ENCODE peak calls at places on chromosomes 13 and 19, in five cellular contexts. One of them, this sample, is unnamed.

GRCh38 chr13:114194853-114195252 is 15.8 kb downstream of the CFAP97D2 start:
- DNase-seq in PC-9: no peak
- DNase-seq in T1000: no peak
- DNase-seq in NCI-H1105 treated with DMSO at 0.1 percent for 48 hours: no peak
- DNase-seq in AG09309: no peak
- DNase-seq in this sample: no peak

GRCh38 chr13:110421061-110421460 is 114.0 kb downstream of the COL4A2 start:
- DNase-seq in AG09309: no peak
- DNase-seq in NCI-H1105 treated with DMSO at 0.1 percent for 48 hours: no peak
- DNase-seq in T1000: no peak
- DNase-seq in PC-9: no peak
- DNase-seq in this sample: no peak

GRCh38 chr13:48160879-48161278 is 66.0 kb upstream of the MED4 start:
- DNase-seq in AG09309: peak; percentile 8
- DNase-seq in NCI-H1105 treated with DMSO at 0.1 percent for 48 hours: no peak
- DNase-seq in PC-9: no peak
- DNase-seq in T1000: no peak
- DNase-seq in this sample: peak; percentile 53

GRCh38 chr19:4951671-4952070 is 17.2 kb upstream of the KDM4B start:
- DNase-seq in AG09309: no peak
- DNase-seq in T1000: no peak
- DNase-seq in NCI-H1105 treated with DMSO at 0.1 percent for 48 hours: no peak
- DNase-seq in PC-9: no peak
- DNase-seq in this sample: no peak

GRCh38 chr13:51453308-51453958 is 597 bp upstream of the INTS6 start:
- DNase-seq in NCI-H1105 treated with DMSO at 0.1 percent for 48 hours: peak; percentile 59
- DNase-seq in AG09309: no peak
- DNase-seq in PC-9: no peak
- DNase-seq in T1000: no peak
- DNase-seq in this sample: peak; percentile 88

GRCh38 chr13:99341969-99342722 is 34.9 kb upstream of the GPR183 start:
- DNase-seq in T1000: no peak
- DNase-seq in AG09309: no peak
- DNase-seq in NCI-H1105 treated with DMSO at 0.1 percent for 48 hours: no peak
- DNase-seq in PC-9: no peak
- DNase-seq in this sample: no peak

GRCh38 chr19:52600639-52601024 is 30.5 kb downstream of the ZNF701 start:
- DNase-seq in NCI-H1105 treated with DMSO at 0.1 percent for 48 hours: peak; percentile 46
- DNase-seq in AG09309: no peak
- DNase-seq in T1000: no peak
- DNase-seq in PC-9: no peak
- DNase-seq in this sample: no peak

GRCh38 chr19:51091895-51092873 is 9.5 kb upstream of the KLK14 start:
- DNase-seq in PC-9: no peak
- DNase-seq in AG09309: no peak
- DNase-seq in T1000: no peak
- DNase-seq in NCI-H1105 treated with DMSO at 0.1 percent for 48 hours: no peak
- DNase-seq in this sample: no peak

GRCh38 chr19:6503407-6504201 is 1.5 kb upstream of the TUBB4A start:
- DNase-seq in PC-9: no peak
- DNase-seq in AG09309: no peak
- DNase-seq in NCI-H1105 treated with DMSO at 0.1 percent for 48 hours: no peak
- DNase-seq in T1000: no peak
- DNase-seq in this sample: peak; percentile 31

GRCh38 chr19:2770055-2771013 is 12.7 kb downstream of the SGTA start:
- DNase-seq in PC-9: no peak
- DNase-seq in AG09309: no peak
- DNase-seq in NCI-H1105 treated with DMSO at 0.1 percent for 48 hours: no peak
- DNase-seq in T1000: no peak
- DNase-seq in this sample: peak; percentile 65

GRCh38 chr13:77519808-77520207 is 15.7 kb upstream of the SCEL start:
- DNase-seq in T1000: no peak
- DNase-seq in NCI-H1105 treated with DMSO at 0.1 percent for 48 hours: no peak
- DNase-seq in AG09309: no peak
- DNase-seq in PC-9: no peak
- DNase-seq in this sample: no peak

GRCh38 chr19:4624733-4625362 is 14.5 kb upstream of the TNFAIP8L1 start:
- DNase-seq in PC-9: no peak
- DNase-seq in T1000: no peak
- DNase-seq in NCI-H1105 treated with DMSO at 0.1 percent for 48 hours: peak; percentile 26
- DNase-seq in AG09309: no peak
- DNase-seq in this sample: no peak

GRCh38 chr13:65911546-65912193 is 1318.5 kb downstream of the PCDH9 start:
- DNase-seq in T1000: no peak
- DNase-seq in NCI-H1105 treated with DMSO at 0.1 percent for 48 hours: no peak
- DNase-seq in PC-9: no peak
- DNase-seq in AG09309: peak; percentile 3
- DNase-seq in this sample: no peak

GRCh38 chr19:29680447-29680846 is 15.2 kb downstream of the PLEKHF1 start:
- DNase-seq in AG09309: no peak
- DNase-seq in PC-9: no peak
- DNase-seq in T1000: no peak
- DNase-seq in NCI-H1105 treated with DMSO at 0.1 percent for 48 hours: no peak
- DNase-seq in this sample: peak; percentile 53

GRCh38 chr19:511101-511841 is 4.0 kb downstream of the TPGS1 start:
- DNase-seq in NCI-H1105 treated with DMSO at 0.1 percent for 48 hours: peak; percentile 99
- DNase-seq in T1000: no peak
- DNase-seq in AG09309: no peak
- DNase-seq in PC-9: no peak
- DNase-seq in this sample: no peak

GRCh38 chr19:53849237-53849676 is 18.4 kb upstream of the MYADM start:
- DNase-seq in PC-9: no peak
- DNase-seq in NCI-H1105 treated with DMSO at 0.1 percent for 48 hours: no peak
- DNase-seq in AG09309: peak; percentile 68
- DNase-seq in T1000: no peak
- DNase-seq in this sample: no peak

GRCh38 chr19:4334929-4335833 is 3.4 kb downstream of the STAP2 start:
- DNase-seq in T1000: no peak
- DNase-seq in PC-9: no peak
- DNase-seq in NCI-H1105 treated with DMSO at 0.1 percent for 48 hours: no peak
- DNase-seq in AG09309: no peak
- DNase-seq in this sample: no peak

GRCh38 chr13:39952244-39953233 is 297.1 kb downstream of the COG6 start:
- DNase-seq in AG09309: no peak
- DNase-seq in T1000: no peak
- DNase-seq in PC-9: no peak
- DNase-seq in NCI-H1105 treated with DMSO at 0.1 percent for 48 hours: peak; percentile 22
- DNase-seq in this sample: no peak

GRCh38 chr19:52648336-52648990 is 10.3 kb upstream of the ZNF83 start:
- DNase-seq in AG09309: no peak
- DNase-seq in T1000: no peak
- DNase-seq in NCI-H1105 treated with DMSO at 0.1 percent for 48 hours: no peak
- DNase-seq in PC-9: no peak
- DNase-seq in this sample: no peak

GRCh38 chr13:41079725-41080124 is 18.4 kb downstream of the WBP4 start:
- DNase-seq in PC-9: no peak
- DNase-seq in T1000: no peak
- DNase-seq in AG09309: no peak
- DNase-seq in NCI-H1105 treated with DMSO at 0.1 percent for 48 hours: no peak
- DNase-seq in this sample: no peak

GRCh38 chr13:42892760-42893159 is 99.3 kb downstream of the EPSTI1 start:
- DNase-seq in AG09309: peak; percentile 10
- DNase-seq in NCI-H1105 treated with DMSO at 0.1 percent for 48 hours: no peak
- DNase-seq in PC-9: peak; percentile 40
- DNase-seq in T1000: no peak
- DNase-seq in this sample: no peak

GRCh38 chr19:4647676-4648644 is 8.6 kb downstream of the TNFAIP8L1 start:
- DNase-seq in NCI-H1105 treated with DMSO at 0.1 percent for 48 hours: no peak
- DNase-seq in AG09309: no peak
- DNase-seq in PC-9: no peak
- DNase-seq in T1000: no peak
- DNase-seq in this sample: peak; percentile 74

GRCh38 chr19:33720155-33720493 is 76.5 kb upstream of the KCTD15 start:
- DNase-seq in AG09309: no peak
- DNase-seq in PC-9: no peak
- DNase-seq in NCI-H1105 treated with DMSO at 0.1 percent for 48 hours: no peak
- DNase-seq in T1000: no peak
- DNase-seq in this sample: no peak

GRCh38 chr13:92727118-92727517 is 499.5 kb upstream of the GPC6 start:
- DNase-seq in T1000: no peak
- DNase-seq in PC-9: no peak
- DNase-seq in NCI-H1105 treated with DMSO at 0.1 percent for 48 hours: no peak
- DNase-seq in AG09309: no peak
- DNase-seq in this sample: no peak

GRCh38 chr13:27170521-27171243 is 929 bp downstream of the USP12 start:
- DNase-seq in AG09309: no peak
- DNase-seq in NCI-H1105 treated with DMSO at 0.1 percent for 48 hours: peak; percentile 24
- DNase-seq in T1000: no peak
- DNase-seq in PC-9: peak; percentile 49
- DNase-seq in this sample: peak; percentile 36

GRCh38 chr19:38975861-38976271 is 324 bp upstream of the FBXO17 start:
- DNase-seq in PC-9: no peak
- DNase-seq in NCI-H1105 treated with DMSO at 0.1 percent for 48 hours: no peak
- DNase-seq in T1000: no peak
- DNase-seq in AG09309: no peak
- DNase-seq in this sample: no peak

GRCh38 chr13:25037057-25037813 is 58.7 kb upstream of the PABPC3 start:
- DNase-seq in AG09309: peak; percentile 24
- DNase-seq in NCI-H1105 treated with DMSO at 0.1 percent for 48 hours: peak; percentile 38
- DNase-seq in T1000: no peak
- DNase-seq in PC-9: peak; percentile 38
- DNase-seq in this sample: no peak